ENCODE peak calls at places on chromosome 6, in six cellular contexts. B, Z, W, S, F and R are unnamed samples.

GRCh38 chr6:21180155-21180554 is 413.4 kb upstream of the SOX4 start:
- ATAC-seq in B (no peak), Z (no peak), W (peak), S (no peak), F (peak), R (no peak)

GRCh38 chr6:137304020-137304780 is 85.0 kb upstream of the IFNGR1 start:
- ATAC-seq in B (no peak), Z (no peak), W (no peak), S (no peak), F (no peak), R (no peak)

GRCh38 chr6:20811112-20811746 is 277.0 kb downstream of the CDKAL1 start:
- ATAC-seq in B (peak), Z (peak), W (no peak), S (peak), F (no peak), R (peak)

GRCh38 chr6:169291148-169291547 is 37.5 kb upstream of the THBS2 start:
- ATAC-seq in B (no peak), Z (no peak), W (no peak), S (no peak), F (no peak), R (no peak)

GRCh38 chr6:119801041-119801440 is 451.5 kb upstream of the MAN1A1 start:
- ATAC-seq in B (no peak), Z (no peak), W (no peak), S (no peak), F (no peak), R (no peak)

GRCh38 chr6:156881687-156882629 is 104.8 kb downstream of the ARID1B start:
- ATAC-seq in B (no peak), Z (no peak), W (no peak), S (no peak), F (no peak), R (no peak)

GRCh38 chr6:165976705-165977104 is 190.9 kb downstream of the TBXT start:
- ATAC-seq in B (no peak), Z (peak), W (no peak), S (no peak), F (no peak), R (no peak)

GRCh38 chr6:111981441-111981840 is 72.5 kb upstream of the CCN6 start:
- ATAC-seq in B (no peak), Z (no peak), W (no peak), S (no peak), F (no peak), R (no peak)

GRCh38 chr6:127813682-127814027 is 87.2 kb downstream of the THEMIS start:
- ATAC-seq in B (no peak), Z (no peak), W (peak), S (no peak), F (peak), R (no peak)

GRCh38 chr6:36697481-36697903 is at the start of gene RAB44:
- ATAC-seq in B (peak), Z (no peak), W (no peak), S (no peak), F (no peak), R (no peak)